ENCODE peak calls at places on chromosomes 13 and 19, in eight cellular contexts. T is WTC11, V is GM12864, H is OCI-LY7, R is IMR-90, C is mesothelial cell of epicardium, A is breast epithelium, M is fibroblast of lung. B is an unnamed sample.

GRCh38 chr13:77918391-77919261 is at the start of gene EDNRB:
- DNase-seq in T (peak), V (no peak), H (no peak), R (peak), C (peak), A (no peak), M (peak), B (peak)

GRCh38 chr13:27043013-27043412 is 128.6 kb downstream of the USP12 start:
- DNase-seq in T (no peak), V (no peak), H (no peak), R (peak), C (no peak), A (peak), M (peak), B (no peak)

GRCh38 chr13:113205428-113205931 is 3.0 kb downstream of the PCID2 start:
- DNase-seq in T (no peak), V (no peak), H (no peak), R (peak), C (no peak), A (no peak), M (peak), B (no peak)

GRCh38 chr19:38039966-38040365 is 133.0 kb downstream of the SIPA1L3 start:
- DNase-seq in T (no peak), V (no peak), H (no peak), R (peak), C (no peak), A (no peak), M (peak), B (no peak)

GRCh38 chr19:4449826-4450075 is 7.8 kb downstream of the UBXN6 start:
- DNase-seq in T (no peak), V (no peak), H (no peak), R (no peak), C (no peak), A (no peak), M (no peak), B (no peak)

GRCh38 chr13:44032801-44033200 is 153.1 kb downstream of the LACC1 start:
- DNase-seq in T (no peak), V (no peak), H (no peak), R (no peak), C (no peak), A (no peak), M (no peak), B (no peak)

GRCh38 chr19:18510216-18510615 is 11.7 kb downstream of the ELL start:
- DNase-seq in T (no peak), V (no peak), H (no peak), R (no peak), C (no peak), A (no peak), M (no peak), B (no peak)

GRCh38 chr19:10238172-10238783 is 7.1 kb upstream of the S1PR2 start:
- DNase-seq in T (no peak), V (no peak), H (peak), R (peak), C (no peak), A (no peak), M (peak), B (no peak)

GRCh38 chr19:19297759-19298158 is 22.6 kb downstream of the SUGP1 start:
- DNase-seq in T (no peak), V (no peak), H (no peak), R (no peak), C (no peak), A (no peak), M (no peak), B (no peak)

GRCh38 chr19:18980432-18981020 is 39.5 kb upstream of the HOMER3 start:
- DNase-seq in T (no peak), V (no peak), H (no peak), R (no peak), C (no peak), A (no peak), M (no peak), B (no peak)

GRCh38 chr13:20106751-20107150 is 54.1 kb downstream of the GJA3 start:
- DNase-seq in T (no peak), V (no peak), H (no peak), R (no peak), C (no peak), A (no peak), M (no peak), B (no peak)

GRCh38 chr13:63910406-63910957 is 2494.8 kb upstream of the PCDH20 start:
- DNase-seq in T (peak), V (no peak), H (no peak), R (peak), C (no peak), A (no peak), M (peak), B (peak)

GRCh38 chr19:45790942-45791341 is 1.7 kb downstream of the DMWD start:
- DNase-seq in T (no peak), V (no peak), H (no peak), R (no peak), C (no peak), A (no peak), M (no peak), B (no peak)

GRCh38 chr13:72970956-72971355 is 87.8 kb upstream of the KLF5 start:
- DNase-seq in T (no peak), V (no peak), H (no peak), R (peak), C (no peak), A (no peak), M (peak), B (no peak)

GRCh38 chr13:83232626-83233025 is 649.6 kb downstream of the SLITRK1 start:
- DNase-seq in T (no peak), V (no peak), H (no peak), R (peak), C (no peak), A (no peak), M (no peak), B (no peak)

GRCh38 chr13:96403241-96403640 is 313.3 kb downstream of the HS6ST3 start:
- DNase-seq in T (no peak), V (no peak), H (no peak), R (no peak), C (no peak), A (no peak), M (no peak), B (no peak)

GRCh38 chr13:111484129-111484925 is 163.9 kb downstream of the TEX29 start:
- DNase-seq in T (no peak), V (no peak), H (no peak), R (no peak), C (peak), A (no peak), M (no peak), B (peak)

DNA sequence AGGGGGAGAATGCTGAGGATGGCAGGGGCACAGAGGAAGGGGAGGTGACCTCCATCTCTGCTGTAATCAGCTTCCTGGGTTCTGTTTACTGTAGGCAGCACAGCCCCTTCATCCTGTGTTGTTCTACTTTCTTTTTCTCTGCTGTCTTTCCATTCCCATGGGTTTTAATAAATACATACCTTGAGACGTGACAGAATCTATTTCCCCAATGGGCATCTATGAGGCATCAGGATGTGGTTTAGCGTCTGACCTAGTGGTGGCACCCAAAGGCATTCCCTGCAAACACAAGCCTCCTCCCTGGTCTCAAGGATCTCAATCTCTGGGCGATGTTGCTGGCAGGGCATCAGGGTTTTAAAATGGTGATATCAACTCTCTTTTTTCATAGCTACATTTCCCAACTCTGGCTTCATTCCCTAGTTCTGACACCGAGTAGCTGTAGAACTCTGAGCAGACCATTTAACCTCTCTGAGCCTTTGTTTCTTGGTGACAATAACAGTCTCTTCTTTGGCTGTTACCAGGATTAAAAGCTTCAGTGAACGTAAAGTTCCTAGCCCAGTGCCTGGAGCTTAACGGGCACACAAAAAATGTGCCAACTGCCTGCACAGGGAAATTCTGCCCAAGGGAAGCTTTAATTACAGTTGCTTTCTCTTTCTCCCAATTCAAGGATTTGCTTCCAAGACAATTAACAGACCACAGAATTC is 60.9 kb downstream of the ALOX5AP start:
- DNase-seq in T (no peak), V (no peak), H (peak), R (peak), C (no peak), A (peak), M (peak), B (no peak)
- TF ChIP-seq CTCF in T (no peak), V (no peak), H (peak), R (no peak), C (no peak), A (no peak), M (peak), B (no peak)

GRCh38 chr13:36920612-36921185 is 661 bp upstream of the SMAD9 start:
- DNase-seq in T (no peak), V (no peak), H (peak), R (no peak), C (no peak), A (no peak), M (no peak), B (no peak)

GRCh38 chr13:36919833-36920611 is at the start of gene SMAD9:
- DNase-seq in T (peak), V (no peak), H (peak), R (peak), C (peak), A (peak), M (peak), B (peak)

GRCh38 chr13:36918246-36919060 is 1.6 kb downstream of the SMAD9 start:
- DNase-seq in T (no peak), V (no peak), H (peak), R (peak), C (no peak), A (no peak), M (peak), B (no peak)

GRCh38 chr13:36921902-36922301 is 1.9 kb upstream of the SMAD9 start:
- DNase-seq in T (no peak), V (no peak), H (no peak), R (no peak), C (no peak), A (no peak), M (no peak), B (no peak)

DNA sequence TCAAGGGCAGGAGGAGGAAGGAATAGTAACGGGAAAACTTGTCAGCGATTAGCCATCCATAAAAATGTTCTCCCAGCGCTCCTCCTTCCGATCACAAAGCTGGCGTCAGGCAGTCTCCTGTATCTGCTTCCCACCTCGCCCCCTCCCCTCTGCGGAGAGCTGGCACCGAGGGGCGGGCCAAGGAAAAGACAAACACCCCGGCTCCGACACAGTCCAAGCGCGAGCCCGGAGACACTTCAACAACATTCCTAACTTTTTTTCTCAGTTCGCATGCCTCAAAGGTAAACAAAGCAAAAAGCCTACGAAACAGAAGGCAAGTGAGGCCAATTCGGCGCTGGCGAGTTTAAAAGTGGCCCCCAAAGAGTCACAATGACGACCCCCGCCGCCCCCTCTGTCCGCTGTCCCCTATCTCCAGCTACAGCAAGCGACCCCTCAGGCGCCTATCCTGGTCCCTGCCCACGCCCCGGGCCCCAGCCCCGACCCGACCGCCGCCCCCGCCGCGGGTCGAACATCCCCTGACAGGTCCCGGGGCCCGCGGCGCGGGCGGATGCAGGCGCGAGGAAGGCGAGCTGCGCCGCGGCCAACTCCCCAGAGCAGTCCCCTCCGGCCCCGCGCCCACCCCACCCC is 719 bp downstream of the SMAD9 start:
- DNase-seq in T (peak), V (no peak), H (peak), R (peak), C (peak), A (no peak), M (peak), B (peak)
- TF ChIP-seq CTCF in T (no peak), V (no peak), H (no peak), R (no peak), C (no peak), A (no peak), M (no peak), B (no peak)

GRCh38 chr19:41308450-41309224 is 1.3 kb upstream of the CCDC97 start:
- DNase-seq in T (peak), V (peak), H (peak), R (peak), C (peak), A (peak), M (peak), B (peak)

GRCh38 chr19:41309225-41310030 is 544 bp upstream of the CCDC97 start:
- DNase-seq in T (no peak), V (no peak), H (no peak), R (no peak), C (no peak), A (no peak), M (peak), B (no peak)

GRCh38 chr19:41311072-41311471 is 1.1 kb downstream of the CCDC97 start:
- DNase-seq in T (no peak), V (no peak), H (no peak), R (no peak), C (no peak), A (no peak), M (no peak), B (no peak)

GRCh38 chr19:41311613-41312012 is 1.6 kb downstream of the CCDC97 start:
- DNase-seq in T (no peak), V (no peak), H (no peak), R (no peak), C (no peak), A (no peak), M (no peak), B (no peak)

DNA sequence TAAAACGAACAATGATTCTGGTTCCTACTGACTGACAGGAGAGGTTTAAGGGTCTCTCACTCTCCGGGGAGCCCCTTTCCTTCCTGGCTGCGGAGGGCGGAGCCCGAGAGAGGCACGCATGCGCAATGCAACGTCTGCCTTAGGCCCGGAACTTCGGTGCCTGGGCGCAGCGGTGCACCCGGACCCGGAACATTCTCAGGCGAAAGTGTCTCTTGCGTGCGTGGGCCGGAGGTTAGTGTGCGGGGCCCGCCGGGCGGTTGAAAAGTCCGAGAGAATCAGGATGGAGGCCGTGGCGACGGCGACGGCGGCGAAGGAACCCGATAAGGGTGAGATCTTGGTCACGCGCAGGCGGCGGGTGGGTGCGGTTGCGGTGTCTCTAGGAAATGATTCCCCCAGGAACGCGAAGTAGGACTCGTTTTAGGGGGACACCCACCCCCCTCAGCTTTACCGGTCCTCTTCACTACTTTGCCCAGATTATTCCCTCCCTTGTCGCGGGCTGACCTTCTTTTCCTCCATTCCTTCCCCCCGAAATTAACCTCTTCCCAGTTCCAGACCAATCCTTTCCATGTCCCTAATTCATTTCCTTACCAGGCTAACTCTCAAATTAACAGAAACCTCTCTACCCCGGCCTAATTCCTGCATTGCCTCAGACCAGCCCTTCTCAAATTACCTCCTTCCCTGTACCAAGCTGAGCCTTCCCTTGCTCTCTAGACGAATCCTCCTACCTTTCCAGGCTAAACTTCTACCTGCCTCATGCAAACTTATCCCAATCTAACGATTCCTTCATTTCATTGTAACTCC is at the start of gene CCDC97:
- DNase-seq in T (peak), V (peak), H (peak), R (peak), C (peak), A (peak), M (peak), B (peak)
- TF ChIP-seq CTCF in T (no peak), V (no peak), H (no peak), R (no peak), C (no peak), A (no peak), M (no peak), B (no peak)

GRCh38 chr19:15315101-15315500 is 17.2 kb downstream of the BRD4 start:
- DNase-seq in T (no peak), V (no peak), H (no peak), R (no peak), C (no peak), A (no peak), M (no peak), B (no peak)
- TF ChIP-seq CTCF in T (no peak), V (no peak), H (no peak), R (no peak), C (no peak), A (no peak), M (no peak), B (no peak)